ENCODE peak calls at places on chromosomes 2 and 18, in four cellular contexts. One of them, this sample, is unnamed.

GRCh38 chr2:241198381-241199282 is 10.2 kb downstream of the ANO7 start:
- DNase-seq in GM12878: no peak
- DNase-seq in GM12891: no peak
- DNase-seq in K562: no peak
- DNase-seq in this sample: no peak

GRCh38 chr2:164146478-164146877 is 410.7 kb upstream of the FIGN start:
- DNase-seq in GM12878: no peak
- DNase-seq in GM12891: no peak
- DNase-seq in K562: no peak
- DNase-seq in this sample: no peak

GRCh38 chr2:120368086-120368485 is 22.1 kb downstream of the INHBB start:
- DNase-seq in GM12878: no peak
- DNase-seq in GM12891: no peak
- DNase-seq in K562: no peak
- DNase-seq in this sample: no peak

GRCh38 chr2:197140045-197140444 is 170.5 kb downstream of the ANKRD44 start:
- DNase-seq in GM12878: no peak
- DNase-seq in GM12891: no peak
- DNase-seq in K562: no peak
- DNase-seq in this sample: no peak

GRCh38 chr2:234107861-234108260 is 57.4 kb downstream of the SPP2 start:
- DNase-seq in GM12878: no peak
- DNase-seq in GM12891: no peak
- DNase-seq in K562: no peak
- DNase-seq in this sample: no peak

GRCh38 chr2:127067620-127068350 is 39.2 kb downstream of the BIN1 start:
- DNase-seq in GM12878: no peak
- DNase-seq in GM12891: peak
- DNase-seq in K562: peak
- DNase-seq in this sample: peak

GRCh38 chr2:185255566-185255965 is 483.0 kb upstream of the FSIP2 start:
- DNase-seq in GM12878: no peak
- DNase-seq in GM12891: no peak
- DNase-seq in K562: no peak
- DNase-seq in this sample: no peak

GRCh38 chr2:2326653-2327052 is 4.4 kb downstream of the MYT1L start:
- DNase-seq in GM12878: no peak
- DNase-seq in GM12891: no peak
- DNase-seq in K562: no peak
- DNase-seq in this sample: no peak

GRCh38 chr2:157672129-157672528 is 43.5 kb upstream of the ACVR1C start:
- DNase-seq in GM12878: no peak
- DNase-seq in GM12891: no peak
- DNase-seq in K562: no peak
- DNase-seq in this sample: no peak

GRCh38 chr2:219733746-219734145 is 106.3 kb downstream of the SLC4A3 start:
- DNase-seq in GM12878: no peak
- DNase-seq in GM12891: no peak
- DNase-seq in K562: no peak
- DNase-seq in this sample: no peak

GRCh38 chr2:222862915-222863544 is 2.2 kb downstream of the ACSL3 start:
- DNase-seq in GM12878: no peak
- DNase-seq in GM12891: no peak
- DNase-seq in K562: no peak
- DNase-seq in this sample: no peak

GRCh38 chr2:132977812-132978529 is 308.0 kb upstream of the LYPD1 start:
- DNase-seq in GM12878: no peak
- DNase-seq in GM12891: no peak
- DNase-seq in K562: no peak
- DNase-seq in this sample: no peak

GRCh38 chr2:42510191-42510929 is 16.6 kb upstream of the KCNG3 start:
- DNase-seq in GM12878: no peak
- DNase-seq in GM12891: no peak
- DNase-seq in K562: no peak
- DNase-seq in this sample: no peak

GRCh38 chr18:35328868-35329267 is 15.4 kb downstream of the ZNF24 start:
- DNase-seq in GM12878: no peak
- DNase-seq in GM12891: no peak
- DNase-seq in K562: no peak
- DNase-seq in this sample: no peak

GRCh38 chr2:66717491-66717890 is 282.6 kb downstream of the MEIS1 start:
- DNase-seq in GM12878: no peak
- DNase-seq in GM12891: no peak
- DNase-seq in K562: no peak
- DNase-seq in this sample: no peak

GRCh38 chr2:27003003-27003402 is 29.8 kb upstream of the TMEM214 start:
- DNase-seq in GM12878: no peak
- DNase-seq in GM12891: no peak
- DNase-seq in K562: no peak
- DNase-seq in this sample: no peak

GRCh38 chr2:208294482-208295024 is 28.5 kb downstream of the PIKFYVE start:
- DNase-seq in GM12878: no peak
- DNase-seq in GM12891: no peak
- DNase-seq in K562: no peak
- DNase-seq in this sample: no peak

GRCh38 chr2:189899101-189899500 is 114.9 kb downstream of the PMS1 start:
- DNase-seq in GM12878: no peak
- DNase-seq in GM12891: no peak
- DNase-seq in K562: no peak
- DNase-seq in this sample: no peak

GRCh38 chr2:186309901-186310300 is 176.2 kb upstream of the ZC3H15 start:
- DNase-seq in GM12878: no peak
- DNase-seq in GM12891: no peak
- DNase-seq in K562: no peak
- DNase-seq in this sample: no peak

GRCh38 chr2:18266188-18266587 is 294.3 kb downstream of the RDH14 start:
- DNase-seq in GM12878: no peak
- DNase-seq in GM12891: no peak
- DNase-seq in K562: peak
- DNase-seq in this sample: no peak

GRCh38 chr2:6054394-6054732 is 362.2 kb downstream of the SOX11 start:
- DNase-seq in GM12878: no peak
- DNase-seq in GM12891: no peak
- DNase-seq in K562: no peak
- DNase-seq in this sample: no peak

GRCh38 chr18:25544872-25545271 is 192.9 kb upstream of the ZNF521 start:
- DNase-seq in GM12878: no peak
- DNase-seq in GM12891: no peak
- DNase-seq in K562: no peak
- DNase-seq in this sample: no peak

GRCh38 chr2:240249423-240250149 is 109.1 kb upstream of the OTOS start:
- DNase-seq in GM12878: no peak
- DNase-seq in GM12891: no peak
- DNase-seq in K562: peak
- DNase-seq in this sample: no peak

GRCh38 chr2:232477751-232478510 is 9.7 kb downstream of the ECEL1 start:
- DNase-seq in GM12878: no peak
- DNase-seq in GM12891: no peak
- DNase-seq in K562: no peak
- DNase-seq in this sample: peak

GRCh38 chr2:134999536-134999935 is 47.7 kb downstream of the MAP3K19 start:
- DNase-seq in GM12878: no peak
- DNase-seq in GM12891: no peak
- DNase-seq in K562: no peak
- DNase-seq in this sample: no peak

GRCh38 chr2:218400167-218400929 is 680 bp downstream of the CTDSP1 start:
- DNase-seq in GM12878: no peak
- DNase-seq in GM12891: peak
- DNase-seq in K562: peak
- DNase-seq in this sample: peak

GRCh38 chr2:2782007-2782406 is 450.9 kb upstream of the MYT1L start:
- DNase-seq in GM12878: no peak
- DNase-seq in GM12891: no peak
- DNase-seq in K562: no peak
- DNase-seq in this sample: no peak

GRCh38 chr2:73291093-73291460 is 2.3 kb downstream of the EGR4 start:
- DNase-seq in GM12878: no peak
- DNase-seq in GM12891: no peak
- DNase-seq in K562: peak
- DNase-seq in this sample: peak

GRCh38 chr18:36377626-36378025 is 80.1 kb downstream of the FHOD3 start:
- DNase-seq in GM12878: no peak
- DNase-seq in GM12891: no peak
- DNase-seq in K562: no peak
- DNase-seq in this sample: no peak

GRCh38 chr18:36374262-36374661 is 76.7 kb downstream of the FHOD3 start:
- DNase-seq in GM12878: no peak
- DNase-seq in GM12891: no peak
- DNase-seq in K562: no peak
- DNase-seq in this sample: no peak

GRCh38 chr18:36375118-36375517 is 77.6 kb downstream of the FHOD3 start:
- DNase-seq in GM12878: no peak
- DNase-seq in GM12891: no peak
- DNase-seq in K562: no peak
- DNase-seq in this sample: no peak

GRCh38 chr18:36376361-36376760 is 78.8 kb downstream of the FHOD3 start:
- DNase-seq in GM12878: no peak
- DNase-seq in GM12891: no peak
- DNase-seq in K562: no peak
- DNase-seq in this sample: no peak

DNA sequence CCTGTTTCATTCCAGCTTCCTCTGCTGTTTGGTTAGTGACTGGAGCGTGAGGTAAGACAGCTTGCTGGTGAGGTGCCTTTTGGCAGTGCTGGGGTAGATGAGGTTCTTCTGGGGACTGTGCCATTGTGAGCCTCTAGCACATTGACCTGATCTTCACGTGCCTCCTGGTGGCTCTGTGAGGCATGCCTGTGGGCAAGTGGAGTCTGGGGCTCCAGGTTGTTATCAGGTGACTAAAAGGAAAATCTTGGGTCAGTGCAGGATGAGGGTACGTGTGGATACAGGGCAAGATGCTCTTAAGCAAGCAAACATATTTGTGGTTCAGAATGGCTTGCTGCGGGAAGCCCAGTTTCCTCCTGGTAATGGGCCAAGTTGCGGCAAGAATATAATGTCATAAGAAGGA is 75.4 kb downstream of the FHOD3 start:
- DNase-seq in GM12878: no peak
- DNase-seq in GM12891: no peak
- DNase-seq in K562: no peak
- DNase-seq in this sample: no peak
- TF ChIP-seq POLR2AphosphoS5 in GM12878: no peak
- TF ChIP-seq POLR2AphosphoS5 in GM12891: no peak
- TF ChIP-seq POLR2AphosphoS5 in K562: no peak
- TF ChIP-seq POLR2AphosphoS5 in this sample: no peak

DNA sequence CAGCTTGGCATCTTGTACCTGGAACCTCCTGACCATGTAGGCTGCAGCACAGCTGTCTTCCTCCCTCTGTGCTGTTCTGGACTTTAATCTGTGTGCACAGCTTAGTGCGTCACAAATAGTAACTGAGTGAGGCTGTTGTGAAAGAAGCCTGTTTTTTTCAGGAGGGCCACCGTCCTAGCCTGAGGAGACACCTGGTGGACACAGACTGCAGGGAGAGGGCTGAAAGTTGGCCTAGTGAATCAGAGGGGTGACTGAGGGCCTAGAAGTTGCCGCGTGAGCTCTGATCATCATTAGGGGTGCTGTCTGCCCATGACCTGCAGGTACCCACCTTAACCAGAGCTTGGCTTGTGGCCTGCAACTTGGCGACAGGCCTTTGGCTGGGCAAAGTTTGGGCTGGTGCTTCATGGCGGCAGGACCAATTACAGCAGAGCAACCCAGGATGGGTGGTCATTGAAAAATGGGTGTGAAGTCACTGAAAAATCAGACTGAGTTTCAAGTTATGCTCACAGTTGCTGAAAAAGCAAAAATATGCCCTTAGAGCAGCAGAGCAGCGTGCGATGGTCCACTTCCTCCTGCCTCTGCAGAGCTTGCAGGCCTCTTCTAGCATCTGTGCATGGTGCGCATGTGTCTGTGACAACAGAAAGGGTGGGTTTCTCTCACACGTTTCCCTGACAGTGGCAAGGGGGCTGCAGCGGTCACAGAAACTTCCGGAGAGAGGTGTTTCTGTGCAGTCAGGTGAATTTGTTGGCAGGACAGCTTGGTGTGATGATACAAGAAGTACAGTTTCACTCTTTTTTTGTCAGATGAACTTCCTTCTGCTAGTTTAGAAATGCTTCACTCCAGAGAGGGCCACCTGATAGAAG is 9.6 kb downstream of the GDF7 start:
- DNase-seq in GM12878: peak
- DNase-seq in GM12891: no peak
- DNase-seq in K562: no peak
- DNase-seq in this sample: peak
- TF ChIP-seq POLR2A in GM12878: peak
- TF ChIP-seq POLR2A in GM12891: no peak
- TF ChIP-seq POLR2A in K562: no peak
- TF ChIP-seq POLR2A in this sample: peak

GRCh38 chr2:11237122-11237521 is 81.9 kb downstream of the SLC66A3 start:
- DNase-seq in GM12878: no peak
- DNase-seq in GM12891: no peak
- DNase-seq in K562: no peak
- DNase-seq in this sample: no peak

GRCh38 chr2:11235583-11235982 is 80.3 kb downstream of the SLC66A3 start:
- DNase-seq in GM12878: no peak
- DNase-seq in GM12891: no peak
- DNase-seq in K562: no peak
- DNase-seq in this sample: no peak

GRCh38 chr2:11239147-11239546 is 83.9 kb downstream of the SLC66A3 start:
- DNase-seq in GM12878: no peak
- DNase-seq in GM12891: no peak
- DNase-seq in K562: no peak
- DNase-seq in this sample: no peak

GRCh38 chr2:11236335-11236734 is 81.1 kb downstream of the SLC66A3 start:
- DNase-seq in GM12878: no peak
- DNase-seq in GM12891: no peak
- DNase-seq in K562: peak
- DNase-seq in this sample: no peak

GRCh38 chr2:11234309-11234708 is 79.0 kb downstream of the SLC66A3 start:
- DNase-seq in GM12878: no peak
- DNase-seq in GM12891: no peak
- DNase-seq in K562: no peak
- DNase-seq in this sample: no peak
- TF ChIP-seq TAF1 in GM12878: no peak
- TF ChIP-seq TAF1 in GM12891: no peak
- TF ChIP-seq TAF1 in K562: no peak
- TF ChIP-seq TAF1 in this sample: no peak

DNA sequence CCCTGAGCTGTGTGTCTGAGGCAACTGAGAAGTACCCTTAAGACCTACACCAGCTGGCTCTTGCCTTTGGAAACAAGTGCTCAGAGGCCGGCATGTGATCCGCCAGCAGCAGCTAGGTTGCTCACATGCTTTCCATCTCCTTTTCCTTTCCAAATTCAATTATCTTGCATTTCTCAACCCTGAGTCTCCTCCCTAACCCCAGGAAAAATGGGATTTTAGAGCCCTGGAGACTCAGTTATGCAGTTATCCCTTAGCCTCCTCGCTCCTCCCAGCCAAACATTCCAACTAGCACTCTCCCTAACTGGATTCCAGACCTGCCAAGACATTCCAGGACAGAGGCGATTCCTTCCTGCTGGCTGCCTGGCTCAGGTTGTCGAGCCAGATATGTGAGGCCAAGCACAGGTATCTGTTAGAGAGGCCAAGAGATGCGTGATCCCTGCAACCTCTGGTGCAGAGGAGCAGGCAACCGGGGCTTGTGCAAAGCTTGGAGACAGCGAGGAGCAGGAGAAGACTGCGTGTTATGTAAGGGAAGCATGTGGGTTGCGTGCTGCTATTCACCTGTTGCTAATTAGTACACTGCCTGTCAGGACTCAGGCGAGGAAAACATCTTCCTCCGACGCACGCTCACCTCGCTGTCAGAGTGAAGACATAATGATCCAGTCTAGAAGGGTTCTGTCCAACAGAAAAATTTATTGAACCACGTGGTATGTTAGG is 102.7 kb downstream of the HNRNPLL start:
- DNase-seq in GM12878: no peak
- DNase-seq in GM12891: no peak
- DNase-seq in K562: no peak
- DNase-seq in this sample: no peak
- TF ChIP-seq POLR2AphosphoS5 in GM12878: no peak
- TF ChIP-seq POLR2AphosphoS5 in GM12891: no peak
- TF ChIP-seq POLR2AphosphoS5 in K562: no peak
- TF ChIP-seq POLR2AphosphoS5 in this sample: no peak